ENCODE peak calls at places on chromosome 4, in nine cellular contexts. G is sigmoid colon, F is left ventricle myocardium inferior, Y is psoas muscle, N is cardiac muscle cell, M is stomach, K is esophagus squamous epithelium, S is Peyer's patch, J is fibroblast of lung. B is an unnamed sample.

GRCh38 chr4:142379277-142380051 is 466.6 kb downstream of the INPP4B start:
- DNase-seq in M (no peak), N (no peak), G (no peak), J (peak; percentile 96), F (no peak), K (no peak), S (no peak), Y (no peak), B (no peak)

GRCh38 chr4:42350611-42351182 is 46.6 kb upstream of the SHISA3 start:
- DNase-seq in S (no peak), J (no peak), Y (no peak), N (no peak), F (no peak), K (no peak), G (no peak), M (no peak), B (no peak)

GRCh38 chr4:85774000-85774399 is 299.1 kb downstream of the ARHGAP24 start:
- DNase-seq in S (no peak), G (no peak), J (no peak), F (no peak), Y (no peak), M (no peak), K (no peak), N (peak; percentile 23), B (no peak)

GRCh38 chr4:143882892-143883291 is 22.5 kb downstream of the GYPE start:
- DNase-seq in M (no peak), G (no peak), S (no peak), F (no peak), N (no peak), J (no peak), Y (no peak), K (no peak), B (no peak)

GRCh38 chr4:40956726-40957255 is 207.0 kb downstream of the NSUN7 start:
- DNase-seq in M (no peak), Y (no peak), G (no peak), F (no peak), N (no peak), S (no peak), K (no peak), J (peak; percentile 20), B (no peak)

GRCh38 chr4:102312447-102312846 is 32.8 kb downstream of the SLC39A8 start:
- DNase-seq in N (no peak), G (no peak), Y (no peak), M (no peak), F (no peak), K (no peak), S (no peak), J (no peak), B (no peak)

GRCh38 chr4:129254526-129254925 is 158.6 kb downstream of the C4orf33 start:
- DNase-seq in K (no peak), Y (no peak), F (no peak), N (no peak), M (no peak), G (no peak), J (peak; percentile 26), S (no peak), B (no peak)

GRCh38 chr4:54498661-54499111 is 159.1 kb upstream of the KIT start:
- DNase-seq in F (no peak), Y (no peak), M (no peak), K (no peak), J (peak; percentile 55), S (no peak), N (no peak), G (no peak), B (no peak)

GRCh38 chr4:16693040-16693506 is 205.4 kb downstream of the LDB2 start:
- DNase-seq in G (peak; percentile 83), J (no peak), K (no peak), F (no peak), N (no peak), Y (no peak), S (no peak), M (no peak), B (no peak)

GRCh38 chr4:5370286-5370685 is 319.0 kb downstream of the STK32B start:
- DNase-seq in M (no peak), G (no peak), Y (no peak), F (no peak), K (no peak), S (no peak), J (peak; percentile 67), N (no peak), B (no peak)

GRCh38 chr4:95510145-95510544 is 38.6 kb downstream of the UNC5C start:
- DNase-seq in S (no peak), J (peak; percentile 35), Y (no peak), F (no peak), M (no peak), G (no peak), K (no peak), N (peak; percentile 59), B (no peak)

DNA sequence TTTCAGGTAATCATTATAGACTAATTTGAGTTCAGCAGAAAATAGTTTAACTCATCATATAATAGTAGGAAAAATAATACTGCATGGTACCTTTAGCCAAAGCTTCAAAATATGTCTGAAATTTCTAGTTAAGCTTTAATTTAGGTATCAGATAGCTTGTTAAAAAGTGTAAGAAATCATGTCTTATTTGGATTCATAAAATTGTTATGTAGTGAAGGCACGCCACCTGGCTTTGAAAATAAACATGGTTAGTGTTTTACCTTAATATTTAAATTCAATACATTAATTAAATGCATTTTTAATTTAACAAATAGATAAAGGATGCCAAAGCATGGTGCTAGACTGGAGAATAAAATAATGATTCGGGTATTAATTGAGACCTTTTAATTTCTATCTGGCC is 211.4 kb downstream of the FSTL5 start:
- DNase-seq in K (no peak), M (no peak), F (no peak), N (no peak), G (no peak), S (no peak), J (no peak), Y (no peak), B (no peak)
- TF ChIP-seq CTCF in K (no peak), M (no peak), F (no peak), N (no peak), G (no peak), S (no peak), J (no peak), Y (no peak), B (no peak)

GRCh38 chr4:6961496-6962210 is 52.0 kb downstream of the TBC1D14 start:
- DNase-seq in J (no peak), N (no peak), F (no peak), M (no peak), S (peak; percentile 41), K (no peak), Y (no peak), G (no peak), B (no peak)

GRCh38 chr4:6963139-6963611 is 53.5 kb downstream of the TBC1D14 start:
- DNase-seq in F (no peak), G (no peak), S (peak; percentile 57), K (no peak), N (no peak), M (no peak), J (peak; percentile 23), Y (no peak), B (no peak)

GRCh38 chr4:6960628-6961027 is 51.0 kb downstream of the TBC1D14 start:
- DNase-seq in K (no peak), M (no peak), S (no peak), G (no peak), Y (no peak), J (no peak), N (no peak), F (no peak), B (no peak)

GRCh38 chr4:6960154-6960553 is 50.5 kb downstream of the TBC1D14 start:
- DNase-seq in Y (no peak), J (no peak), G (no peak), N (no peak), M (no peak), K (no peak), S (no peak), F (no peak), B (no peak)

DNA sequence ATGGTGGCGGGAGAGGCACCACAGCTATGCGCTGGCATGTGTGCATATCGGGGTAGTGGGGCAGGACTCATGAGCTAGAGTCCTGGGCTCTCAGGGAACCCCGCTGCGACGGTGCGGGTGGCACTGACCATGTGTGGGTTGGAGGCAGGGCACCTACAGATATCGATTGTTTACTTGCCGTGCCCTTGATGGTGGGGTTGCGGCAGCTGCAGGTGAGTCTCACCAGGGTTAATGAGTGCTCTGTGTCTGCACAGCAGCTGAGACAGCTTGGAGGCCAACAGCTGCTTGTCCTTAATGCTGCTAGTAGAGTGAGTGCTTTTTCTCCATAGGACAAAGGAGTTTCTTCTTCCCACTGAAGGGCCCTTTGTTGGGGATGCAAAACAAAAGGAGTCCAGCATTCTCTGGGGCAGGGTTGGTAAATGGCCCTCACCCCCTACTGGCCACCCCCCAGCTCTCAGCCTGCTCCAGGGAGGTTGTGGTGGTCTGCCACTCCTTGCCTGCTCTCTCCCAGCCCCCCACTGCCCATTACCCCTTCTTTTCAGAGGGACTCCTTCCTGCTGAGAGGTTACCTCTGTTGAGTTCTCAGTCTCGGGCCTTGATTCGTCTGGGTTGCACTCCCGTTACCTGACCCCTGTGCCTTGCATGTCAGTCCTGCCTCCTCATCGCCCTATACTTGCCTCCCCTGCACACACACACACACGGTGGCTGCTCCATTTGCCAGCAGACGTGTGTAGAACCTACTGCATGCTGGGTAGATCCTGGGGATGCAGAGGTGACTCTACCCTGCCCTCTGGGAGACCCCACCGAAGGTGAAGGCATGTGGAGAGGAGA is 52.8 kb downstream of the TBC1D14 start:
- DNase-seq in S (peak; percentile 45), M (peak; percentile 56), N (no peak), G (no peak), Y (no peak), J (no peak), K (no peak), F (no peak), B (no peak)
- H3K27ac ChIP-seq in S (peak overlapping the region; percentile 60), M (peak overlapping the region; percentile 46), N (no peak overlapping the region), G (no peak overlapping the region), Y (no peak overlapping the region), J (no peak overlapping the region), K (no peak overlapping the region), F (no peak overlapping the region), B (no peak overlapping the region)

DNA sequence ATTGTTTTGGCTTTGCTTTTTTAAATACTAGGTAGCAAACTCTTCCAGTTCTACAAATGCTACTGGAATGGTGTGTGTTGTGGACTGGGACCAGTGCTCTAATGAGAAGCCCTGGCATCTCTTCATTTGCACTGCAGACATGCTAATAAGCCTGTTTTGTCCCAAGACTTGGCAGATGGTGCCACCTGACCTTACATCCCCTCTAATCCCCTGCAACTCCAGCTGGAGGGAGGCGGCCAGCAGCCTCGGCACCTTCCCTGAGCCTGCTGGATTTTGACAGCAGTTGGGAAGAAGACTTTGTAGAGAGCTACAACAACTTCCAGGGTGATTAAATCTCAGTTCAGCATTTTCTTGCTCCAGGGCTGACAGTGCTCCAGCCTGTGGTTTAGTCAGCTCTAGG is 200.0 kb downstream of the DCLK2 start:
- DNase-seq in Y (no peak), M (no peak), G (no peak), N (no peak), F (no peak), J (no peak), S (no peak), K (no peak), B (no peak)
- H3K4me1 ChIP-seq in Y (no peaks in the 10 kb centered on the region), M (peaks cover 10% of the 10 kb centered on the region), G (no peaks in the 10 kb centered on the region), N (peaks cover 9% of the 10 kb centered on the region), F (no peaks in the 10 kb centered on the region), J (peaks cover 20% of the 10 kb centered on the region), S (no peaks in the 10 kb centered on the region), K (no peaks in the 10 kb centered on the region), B (no peaks in the 10 kb centered on the region)

DNA sequence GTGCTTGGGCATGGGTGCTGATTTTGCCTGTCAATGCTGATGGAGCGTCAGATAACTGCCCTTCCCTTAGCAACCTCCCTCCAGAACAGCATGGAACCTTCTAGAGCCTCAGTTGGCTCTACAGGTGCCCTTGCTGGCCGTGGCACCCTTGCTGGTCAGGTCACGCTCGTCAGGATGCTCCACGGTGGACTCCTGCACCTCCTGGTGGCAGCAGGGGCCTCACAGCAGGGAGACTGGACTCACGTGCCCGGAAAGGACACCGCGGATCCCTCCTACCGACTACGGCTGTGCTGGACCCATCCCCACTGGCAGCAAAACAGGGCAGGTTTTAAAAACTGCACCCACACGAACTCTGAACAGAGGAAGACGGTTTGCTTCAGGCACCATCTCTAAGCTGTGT is 82.1 kb upstream of the AFAP1 start:
- DNase-seq in K (no peak), S (no peak), M (no peak), F (no peak), J (no peak), G (no peak), Y (peak; percentile 54), N (no peak), B (no peak)
- TF ChIP-seq CTCF in K (peak; percentile 12), S (no peak), M (no peak), F (no peak), J (peak; percentile 7), G (no peak), Y (no peak), N (peak; percentile 15), B (no peak)

B was measured in colonic mucosa.